ENCODE peak calls at places on chromosomes 11 and 22, in four cellular contexts. R is CD4-positive, CD25-positive, alpha-beta regulatory T cell; K is A549; A is CD8-positive, alpha-beta memory T cell. G is an unnamed sample.

GRCh38 chr11:62061356-62062222 is 62.2 kb upstream of the INCENP start:
- DNase-seq in K (no peak), R (no peak), A (no peak), G (no peak)

GRCh38 chr11:22734628-22735345 is 68.4 kb downstream of the GAS2 start:
- DNase-seq in A (no peak), R (no peak), K (no peak), G (no peak)

GRCh38 chr11:124763156-124763947 is 1.3 kb upstream of the ESAM start:
- DNase-seq in R (peak; percentile 83), K (peak; percentile 76), A (peak; percentile 88), G (peak; percentile 88)

GRCh38 chr22:24432059-24432853 is 4.9 kb downstream of the ADORA2A start:
- DNase-seq in A (peak; percentile 40), R (no peak), K (no peak), G (peak; percentile 82)

GRCh38 chr11:12617632-12618031 is 56.6 kb upstream of the TEAD1 start:
- DNase-seq in R (no peak), A (no peak), K (no peak), G (no peak)

GRCh38 chr11:96781082-96781481 is 391.3 kb downstream of the JRKL start:
- DNase-seq in R (no peak), K (no peak), A (no peak), G (no peak)

GRCh38 chr11:12058425-12059115 is 50.1 kb upstream of the DKK3 start:
- DNase-seq in R (no peak), K (no peak), A (no peak), G (no peak)

GRCh38 chr11:87369888-87370287 is 332.2 kb downstream of the TMEM135 start:
- DNase-seq in A (no peak), R (no peak), K (no peak), G (no peak)

GRCh38 chr11:44972746-44973435 is 22.2 kb upstream of the TP53I11 start:
- DNase-seq in R (no peak), K (no peak), A (no peak), G (peak; percentile 21)

GRCh38 chr11:11028017-11028692 is 170.3 kb upstream of the ZBED5 start:
- DNase-seq in K (peak; percentile 65), A (peak; percentile 80), R (peak; percentile 60), G (peak; percentile 64)

GRCh38 chr11:608751-609354 is 6.9 kb downstream of the IRF7 start:
- DNase-seq in R (no peak), K (no peak), A (no peak), G (no peak)

GRCh38 chr22:41498322-41498721 is 29.4 kb downstream of the ACO2 start:
- DNase-seq in A (no peak), K (no peak), R (no peak), G (peak; percentile 26)

GRCh38 chr11:112655386-112655785 is 305.8 kb upstream of the NCAM1 start:
- DNase-seq in R (no peak), A (no peak), K (no peak), G (peak; percentile 81)

GRCh38 chr22:41403532-41404318 is 22.0 kb downstream of the TEF start:
- DNase-seq in R (peak; percentile 83), K (peak; percentile 86), A (peak; percentile 88), G (peak; percentile 89)

GRCh38 chr11:16612801-16613400 is 125.5 kb upstream of the C11orf58 start:
- DNase-seq in K (no peak), A (no peak), R (no peak), G (peak; percentile 18)

GRCh38 chr22:35150163-35151107 is 84.5 kb downstream of the ISX start:
- DNase-seq in A (peak; percentile 55), R (peak; percentile 24), K (peak; percentile 37), G (peak; percentile 55)

GRCh38 chr22:22911327-22912134 is 23.9 kb downstream of the IGLL5 start:
- DNase-seq in K (no peak), A (no peak), R (no peak), G (no peak)

GRCh38 chr11:86176165-86176884 is 68.2 kb upstream of the EED start:
- DNase-seq in K (no peak), R (peak; percentile 44), A (no peak), G (peak; percentile 43)

GRCh38 chr11:58330861-58331260 is 28.0 kb downstream of the OR5B17 start:
- DNase-seq in R (no peak), A (no peak), K (no peak), G (no peak)

GRCh38 chr11:8281266-8281665 is 17.6 kb upstream of the LMO1 start:
- DNase-seq in R (no peak), K (no peak), A (no peak), G (no peak)

GRCh38 chr22:28116261-28116673 is 197.2 kb upstream of the PITPNB start:
- DNase-seq in R (no peak), A (no peak), K (peak; percentile 19), G (peak; percentile 90)

GRCh38 chr11:96088914-96089313 is 165.0 kb upstream of the MTMR2 start:
- DNase-seq in K (no peak), R (no peak), A (no peak), G (no peak)

GRCh38 chr11:123300874-123301695 is 106.0 kb upstream of the CLMP start:
- DNase-seq in K (peak; percentile 13), R (no peak), A (no peak), G (peak; percentile 74)

GRCh38 chr11:78414321-78415051 is 3.1 kb downstream of the GAB2 start:
- DNase-seq in R (peak; percentile 32), A (no peak), K (peak; percentile 29), G (peak; percentile 41)

GRCh38 chr22:29695129-29695926 is 24.5 kb upstream of the CABP7 start:
- DNase-seq in R (no peak), A (no peak), K (no peak), G (no peak)

GRCh38 chr11:56917708-56918450 is 70.8 kb upstream of the OR5AK2 start:
- DNase-seq in K (no peak), A (no peak), R (no peak), G (no peak)

GRCh38 chr22:47089796-47090460 is 327.5 kb downstream of the TBC1D22A start:
- DNase-seq in R (no peak), A (no peak), K (no peak), G (no peak)

GRCh38 chr22:39809772-39810557 is 83.6 kb downstream of the ENTHD1 start:
- DNase-seq in A (no peak), K (no peak), R (no peak), G (no peak)

GRCh38 chr11:60994450-60995135 is 23.1 kb downstream of the CD6 start:
- DNase-seq in K (no peak), A (no peak), R (no peak), G (no peak)

GRCh38 chr11:68030318-68031135 is at the start of gene NDUFS8:
- DNase-seq in R (peak; percentile 99), A (peak; percentile 97), K (peak; percentile 99), G (peak; percentile 99)

GRCh38 chr22:41725510-41726110 is 26.3 kb downstream of the MEI1 start:
- DNase-seq in R (no peak), A (no peak), K (peak; percentile 8), G (no peak)

GRCh38 chr11:66956689-66957290 is 1.4 kb downstream of the PC start:
- DNase-seq in R (no peak), A (no peak), K (peak; percentile 71), G (peak; percentile 66)

GRCh38 chr22:35018995-35019394 is 47.0 kb upstream of the ISX start:
- DNase-seq in K (no peak), R (no peak), A (no peak), G (no peak)

GRCh38 chr11:115544422-115544821 is 40.2 kb upstream of the CADM1 start:
- DNase-seq in K (no peak), A (no peak), R (no peak), G (no peak)

GRCh38 chr11:40187092-40187403 is 1272.4 kb downstream of the LRRC4C start:
- DNase-seq in K (no peak), R (no peak), A (no peak), G (no peak)

GRCh38 chr22:20610243-20610686 is 102.9 kb downstream of the MED15 start:
- DNase-seq in R (no peak), K (no peak), A (no peak), G (no peak)

GRCh38 chr11:60305906-60306619 is 21.0 kb upstream of the MS4A6E start:
- DNase-seq in K (no peak), R (no peak), A (no peak), G (peak; percentile 9)

GRCh38 chr22:49535126-49535525 is 292.5 kb downstream of the BRD1 start:
- DNase-seq in R (no peak), A (no peak), K (no peak), G (no peak)
- H3K9me3 ChIP-seq in R (no peaks in the 10 kb centered on the region), A (no peaks in the 10 kb centered on the region), K (no peaks in the 10 kb centered on the region), G (no peaks in the 10 kb centered on the region)

DNA sequence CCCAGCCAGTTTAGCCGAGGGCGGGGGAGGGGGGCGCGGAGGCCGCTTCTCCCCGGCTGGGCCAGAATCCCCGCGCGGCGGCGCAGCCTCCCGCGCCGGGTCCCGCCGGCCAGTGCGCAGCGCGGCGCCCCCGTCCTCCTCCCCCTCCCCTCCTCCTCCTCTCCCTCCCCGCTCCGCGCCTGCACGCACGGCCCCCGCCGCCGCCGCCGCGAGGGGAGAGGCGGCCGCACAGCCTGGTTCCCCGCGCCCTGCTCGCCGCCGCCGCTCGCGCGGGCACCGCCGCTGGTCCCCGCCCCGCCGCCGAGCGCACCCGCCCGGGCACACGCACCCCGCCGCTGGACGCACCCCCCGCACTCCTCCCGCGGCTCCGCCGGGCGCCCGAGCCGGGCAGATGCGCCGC is at the start of gene FLRT1:
- DNase-seq in K (no peak), R (no peak), A (no peak), G (peak; percentile 41)
- H3K4me3 ChIP-seq in K (peak within 1 kb of the TSS; percentile 66), R (no peak within 1 kb of the TSS), A (no peak within 1 kb of the TSS), G (peak within 1 kb of the TSS; percentile 41)

DNA sequence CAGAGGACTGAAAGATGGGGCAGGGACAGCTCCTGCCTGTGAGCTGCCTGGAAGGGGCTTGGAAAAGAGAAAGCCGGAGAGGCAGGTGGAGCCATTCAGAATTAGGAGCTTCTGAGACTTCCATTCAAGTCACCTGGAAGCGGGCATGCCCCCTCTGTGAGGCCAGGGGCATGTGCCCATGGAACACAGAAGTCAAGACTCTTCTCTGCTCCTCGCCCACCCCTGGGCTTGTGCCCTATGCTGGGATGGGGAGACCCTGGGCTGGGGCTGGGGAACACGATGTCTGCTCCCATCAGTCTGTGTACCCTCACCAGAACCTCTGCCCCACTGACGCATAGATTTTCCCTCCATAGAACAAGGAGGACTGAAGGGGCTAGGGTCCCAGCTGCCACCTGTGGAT is 372.0 kb downstream of the SHANK2 start:
- DNase-seq in R (no peak), K (no peak), A (no peak), G (no peak)
- H3K9me3 ChIP-seq in R (no peaks in the 10 kb centered on the region), K (no peaks in the 10 kb centered on the region), A (no peaks in the 10 kb centered on the region), G (no peaks in the 10 kb centered on the region)

DNA sequence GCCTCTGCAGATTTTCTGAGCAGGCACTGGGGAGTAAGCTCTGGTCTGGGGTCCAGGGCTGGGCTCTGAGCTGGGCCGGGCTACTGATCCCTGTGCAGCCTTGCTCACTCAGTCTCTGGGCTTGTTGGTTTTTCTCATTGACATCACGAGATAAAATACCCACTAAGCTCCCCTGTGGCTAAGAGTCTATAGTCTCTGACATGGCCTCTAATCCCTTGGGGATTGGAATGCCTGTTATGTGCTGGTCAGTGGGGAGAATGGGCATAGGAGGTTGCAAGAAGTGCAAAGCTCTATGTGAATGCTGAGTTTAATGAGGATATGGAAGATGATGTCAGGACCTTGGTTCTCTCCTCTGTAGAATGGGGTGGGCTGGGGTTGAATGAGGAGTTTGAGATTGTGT is 23.3 kb downstream of the ELF5 start:
- DNase-seq in R (no peak), A (no peak), K (no peak), G (no peak)
- H3K4me3 ChIP-seq in R (no peak overlapping the region), A (no peak overlapping the region), K (no peak overlapping the region), G (no peak overlapping the region)

DNA sequence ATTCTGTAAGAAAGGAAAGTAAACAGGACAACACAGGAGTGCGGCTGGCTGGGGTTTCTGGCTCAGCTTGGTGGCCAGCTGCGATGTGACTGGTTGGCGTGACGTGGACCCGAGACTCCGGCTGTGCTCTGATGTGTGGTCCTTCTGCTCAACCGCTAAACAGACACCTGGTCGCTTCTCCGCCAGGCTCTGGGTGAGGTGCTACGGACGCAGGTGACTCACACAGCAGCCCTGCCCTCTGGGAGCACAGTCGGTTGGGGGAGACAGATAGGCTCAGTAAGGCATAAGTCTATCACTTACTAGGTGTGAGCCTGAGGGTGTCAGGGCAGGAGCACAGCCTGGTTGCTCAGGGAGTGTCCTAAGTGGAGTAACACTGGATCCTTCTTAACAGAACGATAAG is 8.2 kb downstream of the RTL6 start:
- DNase-seq in A (no peak), R (no peak), K (no peak), G (no peak)
- H3K9me3 ChIP-seq in A (no peaks in the 10 kb centered on the region), R (no peaks in the 10 kb centered on the region), K (no peaks in the 10 kb centered on the region), G (no peaks in the 10 kb centered on the region)